ENCODE peak calls at places on chromosome 9, in five cellular contexts. One of them, this sample, is unnamed.

GRCh38 chr9:136565075-136565721 is 19.4 kb upstream of the NOTCH1 start:
- DNase-seq in epithelial cell of esophagus: no peak
- DNase-seq in neural crest cell: no peak
- DNase-seq in sigmoid colon: peak; percentile 87
- DNase-seq in thoracic aorta: no peak
- DNase-seq in this sample: no peak

GRCh38 chr9:105459329-105459728 is 11.5 kb downstream of the FSD1L start:
- DNase-seq in epithelial cell of esophagus: no peak
- DNase-seq in neural crest cell: no peak
- DNase-seq in sigmoid colon: no peak
- DNase-seq in thoracic aorta: no peak
- DNase-seq in this sample: no peak

GRCh38 chr9:69130456-69131441 is 43.3 kb upstream of the TJP2 start:
- DNase-seq in epithelial cell of esophagus: no peak
- DNase-seq in neural crest cell: no peak
- DNase-seq in sigmoid colon: no peak
- DNase-seq in thoracic aorta: no peak
- DNase-seq in this sample: peak; percentile 79

GRCh38 chr9:98998441-98999151 is 54.9 kb downstream of the COL15A1 start:
- DNase-seq in epithelial cell of esophagus: peak; percentile 56
- DNase-seq in neural crest cell: peak; percentile 89
- DNase-seq in sigmoid colon: peak; percentile 93
- DNase-seq in thoracic aorta: no peak
- DNase-seq in this sample: peak; percentile 69

GRCh38 chr9:16653491-16654407 is 216.7 kb downstream of the BNC2 start:
- DNase-seq in epithelial cell of esophagus: no peak
- DNase-seq in neural crest cell: no peak
- DNase-seq in sigmoid colon: peak; percentile 76
- DNase-seq in thoracic aorta: no peak
- DNase-seq in this sample: no peak

GRCh38 chr9:72228282-72228681 is 79.0 kb downstream of the GDA start:
- DNase-seq in epithelial cell of esophagus: no peak
- DNase-seq in neural crest cell: no peak
- DNase-seq in sigmoid colon: no peak
- DNase-seq in thoracic aorta: no peak
- DNase-seq in this sample: no peak

GRCh38 chr9:22147818-22148573 is 138.9 kb upstream of the CDKN2B start:
- DNase-seq in epithelial cell of esophagus: peak; percentile 83
- DNase-seq in neural crest cell: no peak
- DNase-seq in sigmoid colon: no peak
- DNase-seq in thoracic aorta: no peak
- DNase-seq in this sample: no peak

GRCh38 chr9:97518909-97519307 is 17.4 kb downstream of the TMOD1 start:
- DNase-seq in epithelial cell of esophagus: peak; percentile 10
- DNase-seq in neural crest cell: no peak
- DNase-seq in sigmoid colon: peak; percentile 95
- DNase-seq in thoracic aorta: no peak
- DNase-seq in this sample: peak; percentile 40

GRCh38 chr9:115939065-115939765 is 214.4 kb upstream of the PAPPA start:
- DNase-seq in epithelial cell of esophagus: peak; percentile 90
- DNase-seq in neural crest cell: no peak
- DNase-seq in sigmoid colon: no peak
- DNase-seq in thoracic aorta: no peak
- DNase-seq in this sample: peak; percentile 77

GRCh38 chr9:33153001-33153400 is 14.1 kb downstream of the B4GALT1 start:
- DNase-seq in epithelial cell of esophagus: no peak
- DNase-seq in neural crest cell: no peak
- DNase-seq in sigmoid colon: no peak
- DNase-seq in thoracic aorta: no peak
- DNase-seq in this sample: no peak

GRCh38 chr9:138009016-138009415 is 131.4 kb downstream of the CACNA1B start:
- DNase-seq in epithelial cell of esophagus: no peak
- DNase-seq in neural crest cell: no peak
- DNase-seq in sigmoid colon: no peak
- DNase-seq in thoracic aorta: no peak
- DNase-seq in this sample: no peak

GRCh38 chr9:86061972-86062739 is 37.2 kb downstream of the GOLM1 start:
- DNase-seq in epithelial cell of esophagus: no peak
- DNase-seq in neural crest cell: no peak
- DNase-seq in sigmoid colon: no peak
- DNase-seq in thoracic aorta: no peak
- DNase-seq in this sample: no peak

GRCh38 chr9:70765935-70766334 is 351.5 kb upstream of the KLF9 start:
- DNase-seq in epithelial cell of esophagus: no peak
- DNase-seq in neural crest cell: no peak
- DNase-seq in sigmoid colon: no peak
- DNase-seq in thoracic aorta: no peak
- DNase-seq in this sample: no peak

GRCh38 chr9:86352440-86353106 is 1.6 kb downstream of the TUT7 start:
- DNase-seq in epithelial cell of esophagus: peak; percentile 35
- DNase-seq in neural crest cell: no peak
- DNase-seq in sigmoid colon: no peak
- DNase-seq in thoracic aorta: no peak
- DNase-seq in this sample: peak; percentile 17

GRCh38 chr9:126763130-126763764 is 41.6 kb upstream of the ZBTB43 start:
- DNase-seq in epithelial cell of esophagus: peak; percentile 78
- DNase-seq in neural crest cell: no peak
- DNase-seq in sigmoid colon: no peak
- DNase-seq in thoracic aorta: no peak
- DNase-seq in this sample: no peak

GRCh38 chr9:113636165-113636564 is 172.6 kb downstream of the RGS3 start:
- DNase-seq in epithelial cell of esophagus: no peak
- DNase-seq in neural crest cell: no peak
- DNase-seq in sigmoid colon: peak; percentile 58
- DNase-seq in thoracic aorta: no peak
- DNase-seq in this sample: no peak

GRCh38 chr9:114616684-114617520 is 5.8 kb downstream of the TMEM268 start:
- DNase-seq in epithelial cell of esophagus: peak; percentile 35
- DNase-seq in neural crest cell: no peak
- DNase-seq in sigmoid colon: peak; percentile 81
- DNase-seq in thoracic aorta: peak; percentile 13
- DNase-seq in this sample: no peak

GRCh38 chr9:107175039-107175438 is 108.0 kb upstream of the RAD23B start:
- DNase-seq in epithelial cell of esophagus: peak; percentile 40
- DNase-seq in neural crest cell: no peak
- DNase-seq in sigmoid colon: no peak
- DNase-seq in thoracic aorta: no peak
- DNase-seq in this sample: no peak

DNA sequence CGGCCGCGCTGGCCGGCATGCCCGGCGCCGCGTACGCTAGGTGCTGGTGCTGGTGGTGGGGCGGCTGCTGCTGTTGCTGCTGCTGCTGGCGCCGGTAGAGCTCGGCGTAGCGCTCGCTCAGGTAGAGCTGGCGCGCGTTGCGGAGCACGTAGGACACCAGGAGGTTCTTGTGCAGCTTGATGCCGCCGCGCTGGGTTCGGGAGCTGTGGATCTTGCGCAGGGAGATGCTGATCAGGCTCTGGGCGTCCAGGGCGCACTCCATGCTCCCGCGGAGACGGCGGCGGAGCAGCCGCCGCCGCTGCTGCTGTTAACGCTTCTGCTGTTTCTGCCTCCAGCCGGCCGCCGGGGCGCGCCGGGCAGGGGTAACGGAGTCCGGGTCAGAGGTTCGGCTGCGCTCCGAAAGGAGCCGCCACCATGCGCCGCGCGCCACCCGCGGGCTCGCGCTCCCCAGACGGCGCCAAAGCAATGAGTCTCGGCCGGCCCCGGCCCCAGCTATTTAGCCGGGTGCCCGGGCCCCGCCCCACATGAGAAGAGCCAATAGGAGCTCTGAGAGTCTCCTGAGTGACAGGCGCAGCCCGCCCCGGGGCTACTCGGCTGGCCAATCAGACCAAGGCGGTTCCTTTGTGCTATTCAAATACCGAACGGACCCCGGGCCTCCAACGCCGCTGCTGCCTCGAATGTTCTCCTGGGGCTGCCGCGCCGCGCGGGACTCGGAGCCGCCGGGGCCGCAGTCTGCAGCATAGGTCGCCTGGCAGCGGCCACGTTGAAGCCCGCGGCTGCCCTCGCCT is at the start of gene IER5L:
- DNase-seq in epithelial cell of esophagus: peak; percentile 96
- DNase-seq in neural crest cell: peak; percentile 96
- DNase-seq in sigmoid colon: peak; percentile 99
- DNase-seq in thoracic aorta: peak; percentile 85
- DNase-seq in this sample: peak; percentile 95
- TF ChIP-seq CTCF in epithelial cell of esophagus: no peak
- TF ChIP-seq CTCF in neural crest cell: no peak
- TF ChIP-seq CTCF in sigmoid colon: no peak
- TF ChIP-seq CTCF in thoracic aorta: no peak
- TF ChIP-seq CTCF in this sample: no peak

GRCh38 chr9:133604214-133604613 is 5.0 kb downstream of the FAM163B start:
- DNase-seq in epithelial cell of esophagus: no peak
- DNase-seq in neural crest cell: no peak
- DNase-seq in sigmoid colon: no peak
- DNase-seq in thoracic aorta: no peak
- DNase-seq in this sample: no peak
- TF ChIP-seq CTCF in epithelial cell of esophagus: no peak
- TF ChIP-seq CTCF in neural crest cell: no peak
- TF ChIP-seq CTCF in sigmoid colon: no peak
- TF ChIP-seq CTCF in thoracic aorta: no peak
- TF ChIP-seq CTCF in this sample: no peak

DNA sequence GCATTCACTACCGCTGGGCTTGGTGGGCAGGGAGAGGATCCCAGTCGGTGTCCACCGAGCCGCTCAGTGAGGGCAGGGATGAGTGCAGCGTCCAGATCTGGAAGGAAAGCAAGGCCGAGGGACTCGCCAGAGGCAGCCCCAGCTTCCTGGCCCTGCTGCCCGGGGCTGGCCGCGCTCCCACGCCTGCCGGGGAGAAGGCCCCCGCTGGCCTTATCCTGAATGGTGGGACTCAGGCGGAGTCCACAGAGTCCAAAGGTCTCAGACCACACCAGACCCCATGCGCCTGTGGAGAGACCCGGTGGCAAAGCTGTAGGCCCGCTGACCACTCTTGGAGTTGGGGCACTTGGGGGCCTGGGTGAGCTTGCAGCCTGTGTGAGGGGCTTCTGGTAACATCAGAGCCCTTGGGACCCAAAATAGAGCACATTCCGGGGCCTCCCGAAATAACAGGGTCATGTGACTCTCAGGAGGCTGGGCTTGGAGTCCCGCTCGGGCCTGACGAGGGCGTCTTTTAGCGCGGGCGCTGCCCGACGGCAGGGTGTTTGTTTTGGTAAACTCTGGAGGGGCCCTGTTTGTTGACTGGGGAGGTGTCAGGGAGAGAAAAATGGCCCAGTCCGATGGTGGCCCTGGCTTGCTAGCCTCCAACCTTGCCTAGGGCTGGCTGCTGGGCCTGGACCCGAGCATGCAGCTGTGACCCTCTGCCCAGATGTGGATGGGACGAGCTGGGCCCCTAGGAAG is 2.8 kb downstream of the RXRA start:
- DNase-seq in epithelial cell of esophagus: peak; percentile 50
- DNase-seq in neural crest cell: no peak
- DNase-seq in sigmoid colon: peak; percentile 84
- DNase-seq in thoracic aorta: no peak
- DNase-seq in this sample: no peak
- TF ChIP-seq CTCF in epithelial cell of esophagus: peak; percentile 20
- TF ChIP-seq CTCF in neural crest cell: no peak
- TF ChIP-seq CTCF in sigmoid colon: no peak
- TF ChIP-seq CTCF in thoracic aorta: no peak
- TF ChIP-seq CTCF in this sample: no peak

GRCh38 chr9:125338929-125339328 is 77.3 kb downstream of the GAPVD1 start:
- DNase-seq in epithelial cell of esophagus: no peak
- DNase-seq in neural crest cell: no peak
- DNase-seq in sigmoid colon: no peak
- DNase-seq in thoracic aorta: no peak
- DNase-seq in this sample: no peak
- TF ChIP-seq CTCF in epithelial cell of esophagus: no peak
- TF ChIP-seq CTCF in neural crest cell: no peak
- TF ChIP-seq CTCF in sigmoid colon: no peak
- TF ChIP-seq CTCF in thoracic aorta: no peak
- TF ChIP-seq CTCF in this sample: no peak

DNA sequence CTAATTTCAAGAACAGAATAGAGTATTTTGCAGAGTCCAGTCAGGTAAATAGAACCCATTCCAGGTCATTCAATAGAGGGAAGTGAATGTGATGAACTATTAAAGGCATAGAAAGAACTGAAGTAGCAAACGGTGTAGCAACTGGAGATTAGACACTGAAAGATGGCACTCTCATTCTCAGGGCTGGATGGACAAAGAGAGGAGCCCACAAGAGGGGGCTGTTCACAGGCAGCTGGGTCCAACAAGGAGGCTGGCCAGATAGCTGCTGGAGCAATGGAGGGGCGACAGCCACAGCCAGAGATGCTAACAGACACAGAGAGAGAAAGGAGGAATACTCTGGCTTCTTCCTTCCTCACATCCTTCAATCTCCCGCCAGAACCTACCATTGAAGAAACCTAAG is 93.1 kb upstream of the SMARCA2 start:
- DNase-seq in epithelial cell of esophagus: no peak
- DNase-seq in neural crest cell: no peak
- DNase-seq in sigmoid colon: no peak
- DNase-seq in thoracic aorta: no peak
- DNase-seq in this sample: no peak
- TF ChIP-seq CTCF in epithelial cell of esophagus: no peak
- TF ChIP-seq CTCF in neural crest cell: no peak
- TF ChIP-seq CTCF in sigmoid colon: no peak
- TF ChIP-seq CTCF in thoracic aorta: no peak
- TF ChIP-seq CTCF in this sample: no peak

GRCh38 chr9:36798350-36799065 is 225.8 kb downstream of the MELK start:
- DNase-seq in epithelial cell of esophagus: peak; percentile 27
- DNase-seq in neural crest cell: no peak
- DNase-seq in sigmoid colon: no peak
- DNase-seq in thoracic aorta: no peak
- DNase-seq in this sample: peak; percentile 49
- TF ChIP-seq CTCF in epithelial cell of esophagus: peak; percentile 20
- TF ChIP-seq CTCF in neural crest cell: peak; percentile 41
- TF ChIP-seq CTCF in sigmoid colon: no peak
- TF ChIP-seq CTCF in thoracic aorta: no peak
- TF ChIP-seq CTCF in this sample: peak; percentile 39

DNA sequence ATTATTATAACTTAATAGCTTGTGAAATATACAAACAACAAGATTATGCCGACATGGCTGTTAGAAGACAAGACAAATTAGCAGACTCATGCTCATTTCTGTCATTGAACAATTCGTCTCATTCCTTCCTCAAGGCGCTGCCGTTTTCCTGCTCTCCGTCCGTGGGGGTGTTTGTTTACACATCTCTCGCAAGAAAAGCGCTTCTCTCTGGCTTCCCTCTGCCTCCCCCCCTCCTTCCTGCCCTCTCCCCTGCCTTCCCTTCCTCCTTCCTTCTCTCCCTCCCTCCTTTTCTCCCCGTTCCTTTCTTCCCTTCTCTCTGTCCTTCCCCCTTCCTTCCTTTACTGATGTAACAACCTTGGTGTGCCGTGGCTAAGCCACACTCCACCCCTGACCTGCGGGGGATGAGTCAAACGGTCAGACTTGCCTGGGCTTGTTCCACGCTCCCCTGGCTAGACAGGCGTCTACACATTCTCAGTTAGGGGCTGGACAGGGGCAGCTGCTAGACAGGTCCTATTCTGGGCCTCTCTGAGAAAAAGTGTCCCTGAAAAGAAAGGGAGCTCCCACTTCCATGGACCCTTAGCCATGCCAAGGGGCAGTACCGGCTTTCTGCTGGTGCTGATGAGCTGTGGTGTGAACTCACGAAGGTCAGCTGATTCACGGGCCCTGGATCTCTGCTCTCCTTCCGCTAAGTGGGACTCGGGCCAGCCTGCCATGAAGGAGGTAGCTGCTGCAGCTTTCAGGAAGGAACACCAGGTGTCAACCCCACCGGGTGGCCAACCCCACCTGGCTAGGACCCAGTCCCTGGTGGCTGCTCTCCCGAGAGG is 32.0 kb upstream of the SPTLC1 start:
- DNase-seq in epithelial cell of esophagus: peak; percentile 89
- DNase-seq in neural crest cell: no peak
- DNase-seq in sigmoid colon: peak; percentile 82
- DNase-seq in thoracic aorta: no peak
- DNase-seq in this sample: peak; percentile 94
- TF ChIP-seq CTCF in epithelial cell of esophagus: no peak
- TF ChIP-seq CTCF in neural crest cell: no peak
- TF ChIP-seq CTCF in sigmoid colon: no peak
- TF ChIP-seq CTCF in thoracic aorta: no peak
- TF ChIP-seq CTCF in this sample: peak; percentile 11

GRCh38 chr9:7342229-7342628 is 457.3 kb downstream of the DMAC1 start:
- DNase-seq in epithelial cell of esophagus: no peak
- DNase-seq in neural crest cell: no peak
- DNase-seq in sigmoid colon: no peak
- DNase-seq in thoracic aorta: no peak
- DNase-seq in this sample: no peak
- TF ChIP-seq CTCF in epithelial cell of esophagus: no peak
- TF ChIP-seq CTCF in neural crest cell: no peak
- TF ChIP-seq CTCF in sigmoid colon: no peak
- TF ChIP-seq CTCF in thoracic aorta: no peak
- TF ChIP-seq CTCF in this sample: no peak